ENCODE peak calls at places on chromosomes 6 and 20, in seven cellular contexts. C, N, J, H, Q, R and G are unnamed samples.
A peak's percentile ranks its signal among the peaks of the same experiment; 100 is the strongest.

GRCh38 chr6:75382634-75382900 is 98.0 kb upstream of the TMEM30A start:
- DNase-seq in C (no peak), N (no peak), J (no peak), H (no peak), Q (no peak), R (no peak), G (no peak)

GRCh38 chr6:42020967-42021366 is 29.4 kb upstream of the TAF8 start:
- DNase-seq in C (no peak), N (no peak), J (no peak), H (no peak), Q (no peak), R (no peak), G (no peak)

GRCh38 chr6:163355471-163355991 is 59.0 kb upstream of the QKI start:
- DNase-seq in C (no peak), N (no peak), J (peak; percentile 15), H (no peak), Q (no peak), R (peak; percentile 49), G (no peak)

GRCh38 chr20:22699396-22699795 is 115.0 kb upstream of the FOXA2 start:
- DNase-seq in C (no peak), N (no peak), J (no peak), H (no peak), Q (no peak), R (no peak), G (no peak)

GRCh38 chr6:145887969-145888368 is 73.4 kb upstream of the FBXO30 start:
- DNase-seq in C (no peak), N (no peak), J (no peak), H (no peak), Q (peak; percentile 13), R (no peak), G (no peak)

GRCh38 chr6:79170915-79171314 is 63.6 kb downstream of the HMGN3 start:
- DNase-seq in C (no peak), N (no peak), J (no peak), H (no peak), Q (no peak), R (no peak), G (no peak)

GRCh38 chr6:1552296-1552761 is 57.4 kb upstream of the FOXC1 start:
- DNase-seq in C (no peak), N (no peak), J (peak; percentile 25), H (peak; percentile 33), Q (no peak), R (no peak), G (no peak)

GRCh38 chr20:34365765-34366213 is 2.7 kb downstream of the ITCH start:
- DNase-seq in C (no peak), N (no peak), J (no peak), H (no peak), Q (peak; percentile 36), R (no peak), G (no peak)

GRCh38 chr6:39178804-39179203 is 50.5 kb downstream of the KCNK5 start:
- DNase-seq in C (no peak), N (no peak), J (no peak), H (no peak), Q (no peak), R (no peak), G (no peak)

GRCh38 chr6:151014404-151015150 is 149.1 kb downstream of the MTHFD1L start:
- DNase-seq in C (peak; percentile 62), N (peak; percentile 81), J (peak; percentile 80), H (peak; percentile 75), Q (peak; percentile 80), R (peak; percentile 78), G (peak; percentile 76)

GRCh38 chr6:161211380-161212035 is 62.4 kb downstream of the AGPAT4 start:
- DNase-seq in C (no peak), N (no peak), J (no peak), H (peak; percentile 26), Q (peak; percentile 55), R (no peak), G (no peak)

GRCh38 chr6:44258325-44258863 is 1.1 kb upstream of the SLC35B2 start:
- DNase-seq in C (no peak), N (no peak), J (no peak), H (no peak), Q (no peak), R (no peak), G (no peak)

GRCh38 chr6:69416739-69417138 is 380.1 kb downstream of the LMBRD1 start:
- DNase-seq in C (no peak), N (no peak), J (no peak), H (no peak), Q (no peak), R (no peak), G (no peak)

DNA sequence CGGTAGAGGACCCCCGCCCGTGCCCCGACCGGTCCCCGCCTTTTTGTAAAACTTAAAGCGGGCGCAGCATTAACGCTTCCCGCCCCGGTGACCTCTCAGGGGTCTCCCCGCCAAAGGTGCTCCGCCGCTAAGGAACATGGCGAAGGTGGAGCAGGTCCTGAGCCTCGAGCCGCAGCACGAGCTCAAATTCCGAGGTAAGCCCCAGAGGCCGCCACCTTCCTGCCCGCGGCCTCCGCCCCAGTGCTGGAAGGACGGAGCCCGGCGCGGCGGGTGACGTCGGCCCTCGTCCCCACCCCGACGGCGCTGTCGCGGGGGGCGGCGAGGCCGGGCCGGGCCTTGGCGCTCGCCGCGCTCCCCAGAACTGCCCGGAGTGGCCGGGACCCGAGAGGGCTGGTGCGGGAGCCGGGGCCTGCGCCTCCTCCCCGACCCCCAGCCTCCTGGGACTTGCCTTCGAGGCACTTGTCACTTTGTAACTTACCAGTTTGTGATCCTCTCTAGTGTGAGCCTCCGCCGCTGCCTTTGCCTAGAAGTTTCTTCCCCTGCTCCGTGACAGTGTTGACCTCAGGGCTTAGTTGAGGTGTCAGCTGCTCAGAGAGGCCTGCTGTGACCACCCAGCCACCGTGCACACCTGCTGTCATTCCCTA is 417 bp downstream of the VAPB start:
- DNase-seq in C (no peak), N (peak; percentile 39), J (peak; percentile 26), H (no peak), Q (peak; percentile 55), R (no peak), G (peak; percentile 42)
- TF ChIP-seq POLR2A in C (no peak), N (peak; percentile 37), J (no peak), H (no peak), Q (peak; percentile 63), R (no peak), G (no peak)

DNA sequence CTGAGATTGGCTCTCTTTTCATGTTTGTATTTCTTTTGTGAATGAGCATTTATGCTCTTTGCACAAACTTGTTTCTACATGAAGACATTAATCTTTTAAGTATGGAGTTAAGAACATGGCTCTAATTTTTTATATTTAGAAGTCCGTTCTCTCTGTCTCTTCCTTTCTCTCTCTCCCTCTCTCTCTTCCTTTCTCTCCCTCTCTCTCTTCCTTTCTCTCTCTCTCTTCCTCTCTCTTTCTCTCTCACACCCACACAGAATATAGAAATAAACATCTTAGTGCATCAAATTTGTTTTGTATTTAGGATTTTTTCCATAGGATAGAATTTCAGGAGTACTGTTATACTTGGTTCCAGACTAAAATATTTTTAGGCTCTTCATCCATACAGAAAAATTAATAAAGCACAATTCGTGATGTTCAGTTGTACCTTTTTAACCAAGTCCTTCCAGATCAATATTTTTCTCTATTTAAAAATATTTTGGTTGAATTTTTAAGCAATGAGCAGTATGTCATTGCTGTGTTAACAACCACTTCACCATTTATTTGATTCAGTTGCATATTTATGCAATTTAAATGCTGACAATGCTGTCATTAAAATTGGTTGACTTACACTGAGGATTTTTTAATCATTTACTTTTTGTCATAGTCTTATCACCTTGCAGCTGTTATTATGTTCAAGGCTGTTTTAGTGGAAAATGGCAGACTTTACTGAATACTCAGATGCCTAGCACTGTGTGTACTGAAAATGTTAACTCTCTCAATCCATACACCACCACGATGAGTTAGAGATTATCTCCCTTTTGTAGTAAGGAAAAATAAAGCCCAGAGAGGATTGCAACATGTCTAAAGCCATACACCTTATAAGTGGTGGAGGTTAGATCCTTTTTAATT is 112.4 kb upstream of the MAP7 start:
- DNase-seq in C (no peak), N (no peak), J (no peak), H (no peak), Q (no peak), R (no peak), G (no peak)
- H3K27ac ChIP-seq in C (no peak overlapping the region), N (peak overlapping the region; percentile 52), J (no peak overlapping the region), H (no peak overlapping the region), Q (no peak overlapping the region), R (no peak overlapping the region), G (no peak overlapping the region)

GRCh38 chr6:109009761-109010612 is 84.7 kb downstream of the SESN1 start:
- DNase-seq in C (no peak), N (no peak), J (no peak), H (no peak), Q (no peak), R (no peak), G (no peak)

GRCh38 chr6:109008537-109008950 is 86.1 kb downstream of the SESN1 start:
- DNase-seq in C (no peak), N (no peak), J (no peak), H (no peak), Q (no peak), R (no peak), G (no peak)

GRCh38 chr6:109008061-109008460 is 86.6 kb downstream of the SESN1 start:
- DNase-seq in C (no peak), N (no peak), J (no peak), H (no peak), Q (no peak), R (no peak), G (no peak)

GRCh38 chr6:109010703-109011102 is 83.9 kb downstream of the SESN1 start:
- DNase-seq in C (no peak), N (no peak), J (peak; percentile 5), H (no peak), Q (no peak), R (no peak), G (no peak)

DNA sequence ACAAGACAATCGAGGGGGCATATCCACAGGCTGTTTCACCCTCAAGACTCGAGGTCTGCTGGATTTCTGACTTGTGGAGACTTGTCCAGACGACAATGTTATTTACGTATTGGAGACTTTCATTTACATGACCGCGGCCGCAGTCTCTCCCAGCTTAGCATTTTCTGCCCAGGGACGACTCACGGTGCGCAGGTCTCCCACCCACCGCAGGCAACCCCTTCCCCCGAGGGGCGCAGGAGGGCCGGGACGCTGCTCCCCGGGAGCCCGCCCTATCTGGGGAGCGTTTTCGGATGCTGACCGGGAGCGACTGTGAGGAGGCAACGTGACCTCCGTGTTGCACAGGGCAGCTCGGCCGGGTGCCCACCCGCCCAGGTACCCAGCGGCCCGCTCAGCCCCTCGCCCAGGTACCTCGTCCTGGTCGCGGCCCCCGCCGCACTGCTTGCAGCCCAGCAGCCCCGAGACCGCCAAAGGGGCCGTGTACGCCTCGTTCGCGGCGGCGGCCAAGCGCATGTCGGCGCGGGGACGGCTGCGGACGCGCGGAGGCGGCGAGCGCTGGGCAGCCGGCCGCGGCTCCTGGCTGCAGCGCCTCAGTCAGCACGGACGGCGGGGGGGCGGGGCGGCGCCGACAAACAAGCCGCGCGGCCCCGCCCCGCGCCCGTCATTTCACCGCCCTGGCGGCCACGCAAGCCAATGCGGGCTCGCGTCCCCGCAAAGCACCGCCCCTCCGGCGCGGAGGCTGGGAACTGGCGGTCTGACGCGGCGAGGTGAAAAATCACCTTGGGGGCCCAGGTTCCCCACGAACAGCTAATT is 85.5 kb downstream of the SESN1 start:
- DNase-seq in C (peak; percentile 91), N (peak; percentile 96), J (peak; percentile 72), H (peak; percentile 47), Q (peak; percentile 95), R (peak; percentile 97), G (peak; percentile 97)
- TF ChIP-seq POLR2A in C (peak; percentile 85), N (peak; percentile 72), J (peak; percentile 79), H (peak; percentile 43), Q (peak; percentile 69), R (peak; percentile 89), G (no peak)

DNA sequence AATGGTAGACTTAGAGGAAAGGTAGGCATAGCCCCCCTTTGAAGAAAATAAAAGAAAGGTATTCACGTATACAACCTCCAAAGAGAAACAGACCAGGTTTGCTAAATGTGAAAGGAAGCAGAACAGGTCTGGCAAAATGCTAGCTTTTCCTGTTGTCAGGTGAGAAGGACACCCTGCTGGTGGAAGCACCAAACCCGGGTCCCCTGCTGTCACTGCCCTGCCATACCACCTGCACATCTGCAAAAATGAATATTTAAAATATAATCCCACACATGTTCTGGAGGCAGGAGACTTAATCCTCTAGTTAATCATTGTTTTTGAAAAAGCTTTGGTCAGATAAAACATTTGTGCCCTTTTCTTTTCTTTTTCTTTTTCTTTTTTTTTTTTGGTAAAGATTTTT is 48.9 kb upstream of the OLIG3 start:
- DNase-seq in C (no peak), N (no peak), J (no peak), H (no peak), Q (no peak), R (no peak), G (no peak)
- H3K27ac ChIP-seq in C (no peak overlapping the region), N (no peak overlapping the region), J (no peak overlapping the region), H (no peak overlapping the region), Q (no peak overlapping the region), R (no peak overlapping the region), G (no peak overlapping the region)